ENCODE peak calls at places on chromosomes 3 and 15, in five cellular contexts. O is right atrium auricular region, G is PC-9, T is OCI-LY7, E is suprapubic skin. W is an unnamed sample.

GRCh38 chr3:179956416-179956830 is 80.3 kb downstream of the PEX5L start:
- DNase-seq in O (no peak), G (no peak), T (peak), E (no peak), W (no peak)

GRCh38 chr15:47744496-47744895 is 27.2 kb downstream of the SEMA6D start:
- DNase-seq in O (no peak), G (no peak), T (no peak), E (no peak), W (no peak)

GRCh38 chr3:20668411-20668810 is 482.4 kb upstream of the SGO1 start:
- DNase-seq in O (no peak), G (no peak), T (peak), E (no peak), W (no peak)

GRCh38 chr15:69000091-69000490 is 14.4 kb upstream of the NOX5 start:
- DNase-seq in O (no peak), G (no peak), T (no peak), E (no peak), W (no peak)

GRCh38 chr3:119497824-119498187 is 541 bp upstream of the TIMMDC1 start:
- DNase-seq in O (no peak), G (peak), T (no peak), E (no peak), W (no peak)

GRCh38 chr3:44418549-44418948 is 58.9 kb downstream of the ZNF445 start:
- DNase-seq in O (no peak), G (no peak), T (no peak), E (no peak), W (no peak)

GRCh38 chr3:50138266-50139230 is 16.6 kb upstream of the SEMA3F start:
- DNase-seq in O (no peak), G (no peak), T (no peak), E (no peak), W (no peak)

GRCh38 chr3:143283432-143284128 is 164.0 kb downstream of the CHST2 start:
- DNase-seq in O (no peak), G (no peak), T (no peak), E (no peak), W (no peak)

GRCh38 chr3:154334973-154335420 is 10.7 kb upstream of the DHX36 start:
- DNase-seq in O (no peak), G (no peak), T (peak), E (no peak), W (no peak)

GRCh38 chr3:163018067-163018466 is 1521.5 kb downstream of the OTOL1 start:
- DNase-seq in O (no peak), G (no peak), T (no peak), E (no peak), W (no peak)

GRCh38 chr3:172846706-172847105 is 96.2 kb downstream of the ECT2 start:
- DNase-seq in O (no peak), G (no peak), T (no peak), E (no peak), W (no peak)

GRCh38 chr3:45398167-45398566 is 9.8 kb downstream of the LARS2 start:
- DNase-seq in O (no peak), G (no peak), T (no peak), E (no peak), W (no peak)

GRCh38 chr15:36323607-36324006 is 255.8 kb upstream of the CDIN1 start:
- DNase-seq in O (no peak), G (no peak), T (no peak), E (no peak), W (no peak)

GRCh38 chr15:61755461-61755860 is 304.8 kb downstream of the VPS13C start:
- DNase-seq in O (no peak), G (no peak), T (no peak), E (no peak), W (no peak)

GRCh38 chr3:192869131-192870027 is 48.3 kb downstream of the MB21D2 start:
- DNase-seq in O (peak), G (no peak), T (no peak), E (no peak), W (no peak)

GRCh38 chr3:37803726-37804469 is 57.8 kb upstream of the CTDSPL start:
- DNase-seq in O (no peak), G (no peak), T (no peak), E (no peak), W (no peak)

GRCh38 chr15:88487176-88487795 is 19.8 kb downstream of the MRPS11 start:
- DNase-seq in O (no peak), G (no peak), T (no peak), E (no peak), W (no peak)

GRCh38 chr3:168794427-168794826 is 698.7 kb upstream of the GOLIM4 start:
- DNase-seq in O (no peak), G (no peak), T (no peak), E (no peak), W (no peak)

GRCh38 chr3:137988982-137989381 is 21.0 kb upstream of the CLDN18 start:
- DNase-seq in O (no peak), G (no peak), T (no peak), E (no peak), W (no peak)

GRCh38 chr3:45852828-45853227 is 10.9 kb upstream of the LZTFL1 start:
- DNase-seq in O (no peak), G (no peak), T (no peak), E (no peak), W (no peak)

GRCh38 chr3:84925571-84925970 is 33.2 kb upstream of the CADM2 start:
- DNase-seq in O (no peak), G (no peak), T (no peak), E (no peak), W (no peak)

GRCh38 chr3:125481786-125482185 is 38.2 kb downstream of the SNX4 start:
- DNase-seq in O (no peak), G (no peak), T (no peak), E (no peak), W (no peak)

GRCh38 chr3:16467368-16467767 is 46.1 kb downstream of the RFTN1 start:
- DNase-seq in O (no peak), G (no peak), T (no peak), E (no peak), W (no peak)

GRCh38 chr15:90930861-90931629 is 1.3 kb downstream of the HDDC3 start:
- DNase-seq in O (no peak), G (no peak), T (peak), E (no peak), W (no peak)

GRCh38 chr15:43067717-43068461 is 37.9 kb downstream of the UBR1 start:
- DNase-seq in O (no peak), G (no peak), T (no peak), E (no peak), W (no peak)

GRCh38 chr3:17339233-17339632 is 403.2 kb downstream of the TBC1D5 start:
- DNase-seq in O (no peak), G (no peak), T (no peak), E (no peak), W (no peak)

GRCh38 chr15:45134682-45135604 is 5.1 kb downstream of the DUOX1 start:
- DNase-seq in O (no peak), G (no peak), T (no peak), E (no peak), W (no peak)

GRCh38 chr15:70876683-70877082 is 15.6 kb downstream of the THAP10 start:
- DNase-seq in O (no peak), G (no peak), T (no peak), E (no peak), W (no peak)

GRCh38 chr3:57596495-57597239 is 477 bp downstream of the ARF4 start:
- DNase-seq in O (peak), G (peak), T (peak), E (peak), W (peak)

GRCh38 chr3:52446631-52447511 is 2.0 kb upstream of the SEMA3G start:
- DNase-seq in O (peak), G (peak), T (peak), E (no peak), W (no peak)

GRCh38 chr15:23877502-23878412 is 190.7 kb upstream of the NDN start:
- DNase-seq in O (no peak), G (peak), T (no peak), E (no peak), W (peak)
- TF ChIP-seq CTCF in O (peak), G (peak), T (no peak), E (peak), W (peak)

DNA sequence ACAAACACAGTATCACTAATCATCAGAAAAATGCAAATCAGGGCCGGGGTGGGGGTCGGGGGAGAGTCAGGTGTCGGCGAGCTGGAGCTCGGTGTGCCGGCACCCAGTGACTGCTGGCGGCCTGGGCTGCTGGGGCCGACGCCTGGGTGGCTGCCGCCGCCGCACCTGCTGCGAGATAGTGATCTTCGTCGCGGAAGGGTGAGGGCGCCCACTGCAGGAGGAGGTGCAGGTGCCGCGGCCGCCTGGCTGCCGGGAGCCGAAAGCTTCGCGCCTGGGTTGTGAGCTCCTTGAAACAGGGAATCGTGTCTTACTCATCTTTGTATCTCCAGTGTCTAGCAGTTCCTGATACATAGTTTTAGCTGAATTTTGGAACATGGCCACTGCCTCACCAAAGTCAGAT is 64.0 kb upstream of the CPOX start:
- DNase-seq in O (no peak), G (peak), T (no peak), E (no peak), W (no peak)
- TF ChIP-seq CTCF in O (no peak), G (no peak), T (peak), E (no peak), W (peak)

DNA sequence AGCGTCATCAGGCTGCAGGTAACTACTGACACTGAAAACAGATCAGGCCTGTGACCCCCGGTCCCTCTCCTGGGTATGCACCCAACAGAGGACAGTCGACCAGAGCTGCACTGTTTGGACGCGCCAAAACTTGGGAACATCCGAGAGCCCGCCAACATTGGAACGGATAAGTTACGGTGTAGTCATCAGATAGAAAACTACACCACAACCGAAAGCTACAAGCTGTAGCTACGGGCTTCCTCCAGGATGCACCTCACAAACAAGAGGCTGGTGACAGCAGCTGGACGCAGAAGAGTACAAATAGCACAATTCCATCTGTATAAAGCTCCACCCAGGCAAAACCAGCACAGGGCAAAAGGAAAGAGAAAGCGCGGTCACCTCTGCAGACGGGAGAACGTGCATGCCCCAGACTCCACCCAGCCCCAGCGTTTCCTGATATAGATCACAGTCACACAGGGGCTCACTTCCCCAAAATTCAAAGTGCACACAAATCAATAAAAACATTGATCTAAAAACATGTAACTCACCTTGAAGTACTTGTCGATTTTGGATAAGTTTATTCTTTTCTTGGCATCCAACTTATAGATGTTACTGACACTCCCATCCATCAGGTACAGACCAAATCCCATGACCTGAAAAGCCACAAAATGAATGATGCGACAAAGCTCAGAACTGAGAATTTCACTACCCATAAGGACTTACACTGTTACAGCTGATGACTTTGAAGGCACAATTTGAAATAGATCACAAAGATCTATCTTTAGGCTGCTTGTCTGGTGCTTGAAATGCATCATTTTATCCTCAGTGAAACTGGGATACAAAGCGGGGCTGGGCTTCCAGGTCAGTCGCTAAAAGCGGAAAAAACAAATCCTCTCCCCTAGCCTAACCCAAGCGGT is 43.3 kb downstream of the CYFIP1 start:
- DNase-seq in O (no peak), G (no peak), T (peak), E (no peak), W (no peak)
- TF ChIP-seq CTCF in O (no peak), G (no peak), T (no peak), E (no peak), W (no peak)

GRCh38 chr3:115380883-115381572 is 233.9 kb upstream of the ZBTB20 start:
- DNase-seq in O (no peak), G (no peak), T (no peak), E (no peak), W (no peak)
- TF ChIP-seq CTCF in O (peak), G (no peak), T (no peak), E (no peak), W (no peak)

GRCh38 chr15:39922450-39923092 is 2.5 kb upstream of the GPR176 start:
- DNase-seq in O (no peak), G (no peak), T (no peak), E (no peak), W (no peak)

GRCh38 chr15:39926526-39926925 is 6.5 kb upstream of the GPR176 start:
- DNase-seq in O (no peak), G (no peak), T (no peak), E (no peak), W (no peak)

GRCh38 chr15:39924437-39924836 is 4.4 kb upstream of the GPR176 start:
- DNase-seq in O (no peak), G (no peak), T (no peak), E (no peak), W (no peak)

GRCh38 chr15:39921274-39921638 is 1.2 kb upstream of the GPR176 start:
- DNase-seq in O (no peak), G (no peak), T (no peak), E (no peak), W (no peak)

GRCh38 chr15:39925112-39925830 is 5.2 kb upstream of the GPR176 start:
- DNase-seq in O (no peak), G (no peak), T (no peak), E (no peak), W (no peak)
- TF ChIP-seq CTCF in O (no peak), G (no peak), T (no peak), E (no peak), W (no peak)

GRCh38 chr15:55993111-55993803 is at the start of gene NEDD4:
- DNase-seq in O (peak), G (peak), T (peak), E (peak), W (peak)
- TF ChIP-seq CTCF in O (peak), G (no peak), T (peak), E (peak), W (peak)

GRCh38 chr15:31215490-31216209 is 111.0 kb upstream of the KLF13 start:
- DNase-seq in O (peak), G (no peak), T (peak), E (peak), W (peak)

GRCh38 chr15:31212286-31212685 is 110.8 kb upstream of the TRPM1 start:
- DNase-seq in O (peak), G (no peak), T (no peak), E (peak), W (no peak)

GRCh38 chr15:31214864-31215489 is 111.7 kb upstream of the KLF13 start:
- DNase-seq in O (peak), G (no peak), T (no peak), E (peak), W (no peak)

GRCh38 chr15:31212956-31213694 is 111.6 kb upstream of the TRPM1 start:
- DNase-seq in O (no peak), G (no peak), T (no peak), E (peak), W (peak)

GRCh38 chr15:31214158-31214863 is 112.3 kb upstream of the KLF13 start:
- DNase-seq in O (no peak), G (no peak), T (peak), E (peak), W (no peak)
- TF ChIP-seq CTCF in O (no peak), G (no peak), T (peak), E (no peak), W (no peak)